ENCODE peak calls at places on chromosomes 13 and 19, in nine cellular contexts. I, P, F, S, X, N, M, E and L are unnamed samples.

GRCh38 chr19:8458380-8458779 is 13.6 kb downstream of the HNRNPM start:
- DNase-seq in I (no peak), X (no peak), P (no peak), F (no peak), S (no peak), N (no peak), E (no peak), M (no peak), L (no peak)

GRCh38 chr19:55339225-55340143 is at the start of gene KMT5C:
- DNase-seq in S (peak; percentile 100), E (peak; percentile 100), I (peak; percentile 100), P (peak; percentile 100), X (peak; percentile 100), N (peak; percentile 100), F (peak; percentile 100), M (peak; percentile 100), L (peak; percentile 100)

GRCh38 chr13:65638572-65639168 is 1591.5 kb downstream of the PCDH9 start:
- DNase-seq in E (no peak), P (no peak), I (peak; percentile 16), F (no peak), N (peak; percentile 55), X (peak; percentile 47), M (no peak), S (peak; percentile 63), L (no peak)

GRCh38 chr13:46595136-46595917 is 42.4 kb downstream of the LRCH1 start:
- DNase-seq in P (no peak), I (no peak), E (no peak), X (no peak), N (no peak), M (no peak), F (no peak), S (peak; percentile 60), L (no peak)

GRCh38 chr19:29806098-29806866 is 5.5 kb upstream of the CCNE1 start:
- DNase-seq in S (peak; percentile 44), I (peak; percentile 52), P (peak; percentile 77), X (peak; percentile 40), M (peak; percentile 68), F (no peak), N (peak; percentile 18), E (no peak), L (peak; percentile 79)

GRCh38 chr13:93603043-93603442 is 376.4 kb downstream of the GPC6 start:
- DNase-seq in S (peak; percentile 82), X (no peak), P (no peak), F (no peak), M (peak; percentile 67), E (no peak), N (no peak), I (no peak), L (no peak)

GRCh38 chr13:69264362-69265334 is 843.0 kb upstream of the ATXN8OS start:
- DNase-seq in I (no peak), F (no peak), N (no peak), M (peak; percentile 30), P (no peak), E (no peak), X (no peak), S (no peak), L (no peak)

GRCh38 chr13:94829201-94829600 is 116.9 kb upstream of the SOX21 start:
- DNase-seq in I (no peak), F (no peak), P (no peak), S (no peak), E (no peak), N (no peak), M (no peak), X (peak; percentile 52), L (no peak)

GRCh38 chr19:30269638-30270037 is 102.5 kb upstream of the ZNF536 start:
- DNase-seq in I (no peak), F (no peak), E (no peak), X (no peak), S (no peak), N (no peak), M (no peak), P (no peak), L (no peak)

GRCh38 chr13:25253702-25254101 is 33.6 kb downstream of the MTMR6 start:
- DNase-seq in S (no peak), F (no peak), I (peak; percentile 34), P (no peak), E (no peak), M (no peak), X (no peak), N (no peak), L (no peak)

GRCh38 chr13:45055902-45056648 is 64.2 kb upstream of the GTF2F2 start:
- DNase-seq in N (no peak), X (peak; percentile 57), S (peak; percentile 56), F (no peak), I (no peak), M (no peak), E (no peak), P (peak; percentile 14), L (no peak)

DNA sequence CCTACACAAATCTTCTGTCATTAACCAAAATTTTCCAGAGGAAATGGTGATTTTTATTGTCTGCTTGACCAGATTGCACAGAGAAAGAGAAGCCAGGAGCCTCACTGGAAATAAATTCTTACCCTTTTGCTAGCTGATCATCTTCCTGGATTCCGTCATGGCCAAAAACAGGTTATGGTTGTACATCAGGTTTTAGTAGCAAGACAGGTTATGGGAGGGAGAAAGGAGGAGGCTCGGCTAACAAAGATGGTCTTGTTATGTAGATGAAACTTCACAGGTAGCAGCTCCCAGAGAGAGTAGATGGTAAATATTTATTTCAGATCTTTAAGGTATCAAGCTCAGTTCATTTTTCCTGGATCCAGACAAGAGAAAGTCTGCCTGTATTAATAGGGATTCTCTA is 19.7 kb upstream of the CEACAM3 start:
- DNase-seq in S (no peak), M (no peak), N (no peak), E (no peak), F (no peak), P (no peak), X (no peak), I (no peak), L (no peak)
- H3K4me3 ChIP-seq in S (no peak overlapping the region), M (no peak overlapping the region), N (no peak overlapping the region), E (no peak overlapping the region), F (no peak overlapping the region), P (no peak overlapping the region), X (no peak overlapping the region), I (no peak overlapping the region), L (no peak overlapping the region)

GRCh38 chr19:48543121-48543710 is 8.8 kb upstream of the SULT2B1 start:
- DNase-seq in I (no peak), P (no peak), E (peak; percentile 92), S (peak; percentile 65), F (peak; percentile 77), X (no peak), M (no peak), N (no peak), L (no peak)

GRCh38 chr19:48539503-48540096 is 12.4 kb upstream of the SULT2B1 start:
- DNase-seq in E (no peak), M (no peak), P (no peak), X (no peak), S (peak; percentile 82), I (no peak), F (no peak), N (peak; percentile 61), L (no peak)

GRCh38 chr19:48541813-48542212 is 10.2 kb upstream of the SULT2B1 start:
- DNase-seq in P (no peak), S (no peak), M (no peak), E (no peak), N (no peak), F (no peak), X (no peak), I (no peak), L (no peak)

GRCh38 chr19:48537541-48537940 is 14.4 kb upstream of the SULT2B1 start:
- DNase-seq in S (no peak), E (no peak), X (no peak), P (no peak), M (no peak), F (no peak), I (no peak), N (no peak), L (no peak)

DNA sequence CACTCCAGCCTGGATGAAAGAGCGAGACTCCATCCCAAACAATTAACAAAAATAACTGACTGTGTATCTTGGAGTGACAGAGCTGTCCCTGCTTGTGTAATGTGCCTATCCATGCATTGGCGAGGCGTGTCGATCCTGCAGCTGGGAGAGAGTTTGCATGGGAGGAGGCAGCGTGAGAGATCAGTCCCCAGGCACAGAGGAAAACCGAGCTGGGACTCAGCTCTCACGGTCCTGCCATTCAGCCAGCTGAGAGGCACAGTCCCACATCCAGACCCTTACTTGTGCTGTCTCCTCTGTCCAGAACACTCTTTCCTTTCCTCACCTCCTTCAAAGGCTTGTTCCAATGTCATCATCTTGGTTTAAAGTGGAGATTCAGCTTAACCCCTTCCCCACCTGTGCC is 11.9 kb upstream of the SULT2B1 start:
- DNase-seq in X (no peak), F (no peak), N (peak; percentile 53), I (no peak), M (no peak), P (no peak), E (no peak), S (no peak), L (no peak)
- H3K4me1 ChIP-seq in X (peaks cover 4% of the 10 kb centered on the region), F (no peaks in the 10 kb centered on the region), N (no peaks in the 10 kb centered on the region), I (peaks cover 1% of the 10 kb centered on the region), M (no peaks in the 10 kb centered on the region), P (no peaks in the 10 kb centered on the region), E (no peaks in the 10 kb centered on the region), S (peaks cover 3% of the 10 kb centered on the region), L (no peaks in the 10 kb centered on the region)

GRCh38 chr13:37748913-37749312 is 120.7 kb downstream of the TRPC4 start:
- DNase-seq in I (no peak), F (no peak), S (no peak), E (no peak), X (no peak), P (no peak), M (no peak), N (no peak), L (no peak)

GRCh38 chr13:37751025-37751424 is 118.5 kb downstream of the TRPC4 start:
- DNase-seq in I (no peak), X (no peak), N (no peak), S (no peak), F (no peak), P (no peak), E (no peak), M (no peak), L (no peak)

GRCh38 chr13:37753776-37754175 is 115.8 kb downstream of the TRPC4 start:
- DNase-seq in S (no peak), F (no peak), I (no peak), X (peak; percentile 52), M (no peak), E (no peak), N (no peak), P (no peak), L (no peak)

GRCh38 chr13:37755349-37755748 is 114.2 kb downstream of the TRPC4 start:
- DNase-seq in N (no peak), P (no peak), X (no peak), I (no peak), M (no peak), E (no peak), F (no peak), S (no peak), L (no peak)

GRCh38 chr13:37752156-37752555 is 117.4 kb downstream of the TRPC4 start:
- DNase-seq in S (no peak), E (no peak), I (no peak), X (no peak), N (no peak), P (no peak), F (no peak), M (no peak), L (no peak)
- H3K4me3 ChIP-seq in S (no peak overlapping the region), E (no peak overlapping the region), I (no peak overlapping the region), X (no peak overlapping the region), N (no peak overlapping the region), P (no peak overlapping the region), F (no peak overlapping the region), M (no peak overlapping the region), L (no peak overlapping the region)

DNA sequence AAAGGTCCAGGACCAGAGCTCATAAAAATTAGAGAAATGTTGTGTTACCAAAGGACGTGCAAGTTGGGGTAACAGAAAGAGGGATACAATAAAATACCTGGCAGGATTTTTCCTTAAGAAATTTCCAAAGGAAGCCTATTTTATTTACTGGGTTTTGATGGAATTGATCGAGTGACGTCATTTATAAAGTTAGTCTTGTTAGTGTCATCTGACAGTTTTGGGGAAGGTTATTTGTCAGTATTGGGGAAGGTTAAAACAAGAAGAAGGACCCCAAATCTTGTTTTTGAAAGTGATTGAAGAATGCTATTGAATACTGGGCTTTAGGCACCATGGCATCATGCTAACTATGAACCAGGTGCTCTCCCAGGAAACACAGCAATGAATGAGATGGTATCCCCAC is 287.9 kb downstream of the HS6ST3 start:
- DNase-seq in N (no peak), P (no peak), X (no peak), F (no peak), M (no peak), I (no peak), S (no peak), E (no peak), L (no peak)
- H3K4me1 ChIP-seq in N (no peaks in the 10 kb centered on the region), P (no peaks in the 10 kb centered on the region), X (peaks cover 7% of the 10 kb centered on the region), F (no peaks in the 10 kb centered on the region), M (no peaks in the 10 kb centered on the region), I (no peaks in the 10 kb centered on the region), S (no peaks in the 10 kb centered on the region), E (no peaks in the 10 kb centered on the region), L (no peaks in the 10 kb centered on the region)